ENCODE peak calls at places on chromosomes 12 and 14, in nine cellular contexts. R, J, K, U, B, Q, D, Z and E are unnamed samples.

GRCh38 chr14:50529288-50530179 is 2.8 kb downstream of the MAP4K5 start:
- DNase-seq in R (no peak), J (no peak), K (no peak), U (no peak), B (no peak), Q (no peak), D (no peak), Z (no peak), E (no peak)

GRCh38 chr12:69905801-69906200 is 80.8 kb downstream of the MYRFL start:
- DNase-seq in R (no peak), J (no peak), K (no peak), U (no peak), B (no peak), Q (no peak), D (no peak), Z (no peak), E (no peak)

GRCh38 chr14:89027097-89027740 is 202.8 kb downstream of the TTC8 start:
- DNase-seq in R (peak; percentile 53), J (peak; percentile 71), K (peak; percentile 39), U (peak; percentile 40), B (peak; percentile 89), Q (peak; percentile 71), D (no peak), Z (peak; percentile 74), E (no peak)

GRCh38 chr14:32303865-32304264 is 25.2 kb upstream of the AKAP6 start:
- DNase-seq in R (no peak), J (peak; percentile 43), K (no peak), U (no peak), B (no peak), Q (no peak), D (no peak), Z (no peak), E (no peak)

GRCh38 chr12:57461326-57461903 is 1.8 kb downstream of the GLI1 start:
- DNase-seq in R (peak; percentile 73), J (peak; percentile 71), K (no peak), U (no peak), B (no peak), Q (peak; percentile 87), D (no peak), Z (peak; percentile 76), E (peak; percentile 69)

GRCh38 chr14:85471156-85471555 is 58.8 kb upstream of the FLRT2 start:
- DNase-seq in R (no peak), J (no peak), K (no peak), U (no peak), B (no peak), Q (no peak), D (no peak), Z (no peak), E (no peak)

GRCh38 chr12:85385406-85385805 is 105.4 kb downstream of the ALX1 start:
- DNase-seq in R (no peak), J (no peak), K (no peak), U (no peak), B (no peak), Q (no peak), D (no peak), Z (no peak), E (no peak)

GRCh38 chr14:41280745-41281144 is 325.9 kb upstream of the LRFN5 start:
- DNase-seq in R (no peak), J (peak; percentile 7), K (no peak), U (no peak), B (no peak), Q (no peak), D (no peak), Z (no peak), E (no peak)

GRCh38 chr12:4444031-4444430 is 1.6 kb downstream of the FGF6 start:
- DNase-seq in R (no peak), J (no peak), K (no peak), U (no peak), B (no peak), Q (no peak), D (peak; percentile 22), Z (no peak), E (no peak)

GRCh38 chr12:21547437-21547836 is 21.3 kb downstream of the SPX start:
- DNase-seq in R (no peak), J (no peak), K (no peak), U (no peak), B (no peak), Q (no peak), D (no peak), Z (no peak), E (no peak)

DNA sequence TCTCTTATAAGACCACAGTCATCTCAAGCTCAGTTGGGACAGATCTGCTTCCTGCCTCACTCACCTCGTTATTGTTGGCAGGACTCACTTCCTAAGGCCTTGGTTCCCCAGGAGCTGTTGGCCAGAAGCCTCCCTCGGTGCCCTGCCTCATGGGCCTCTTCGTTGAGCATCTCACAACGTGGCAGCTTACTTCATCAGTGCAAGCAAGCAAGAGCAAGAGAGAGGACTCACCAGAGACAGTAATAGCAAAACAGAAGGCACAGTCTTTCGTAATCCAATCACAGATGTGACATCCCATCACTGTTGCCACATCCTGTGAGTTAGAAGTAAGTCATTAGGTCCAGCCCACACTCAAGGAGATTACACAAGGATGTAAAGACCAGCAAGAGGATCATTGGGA is 5.1 kb upstream of the NUMB start:
- DNase-seq in R (peak; percentile 63), J (no peak), K (peak; percentile 32), U (peak; percentile 75), B (no peak), Q (peak; percentile 75), D (peak; percentile 47), Z (no peak), E (no peak)
- H3K4me1 ChIP-seq in R (peaks cover 17% of the 10 kb centered on the region), J (peaks cover 46% of the 10 kb centered on the region), K (peaks cover 30% of the 10 kb centered on the region), U (peaks cover 49% of the 10 kb centered on the region), B (peaks cover 34% of the 10 kb centered on the region), Q (no peaks in the 10 kb centered on the region), D (peaks cover 18% of the 10 kb centered on the region), Z (peaks cover 46% of the 10 kb centered on the region), E (peaks cover 32% of the 10 kb centered on the region)

GRCh38 chr12:39587247-39587646 is 32.4 kb downstream of the ABCD2 start:
- DNase-seq in R (no peak), J (no peak), K (no peak), U (no peak), B (no peak), Q (no peak), D (no peak), Z (no peak), E (peak; percentile 23)
- TF ChIP-seq CTCF in R (no peak), J (peak; percentile 12), K (no peak), U (no peak), B (no peak), Q (peak; percentile 12), D (peak; percentile 34), Z (no peak), E (peak; percentile 60)

DNA sequence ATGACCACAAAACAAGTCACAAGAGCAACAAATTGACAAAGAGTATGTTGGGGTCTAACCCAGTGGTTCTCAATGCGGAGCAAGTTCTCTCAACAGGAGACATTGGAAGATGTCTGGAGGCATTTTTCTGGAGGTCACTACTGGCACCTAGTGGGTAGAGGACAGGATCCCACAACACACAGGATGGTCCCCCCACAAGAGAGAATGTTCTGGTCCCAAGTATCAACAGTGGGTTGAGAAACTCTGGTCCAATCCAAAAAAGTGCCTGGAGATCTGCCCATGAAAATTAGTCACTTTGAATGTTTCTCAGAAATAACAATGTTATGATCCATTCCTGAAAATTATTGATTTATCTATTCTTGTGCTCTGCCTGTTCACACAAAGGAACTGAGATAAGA is 3.3 kb downstream of the SSH1 start:
- DNase-seq in R (no peak), J (no peak), K (no peak), U (peak; percentile 48), B (no peak), Q (peak; percentile 83), D (no peak), Z (no peak), E (no peak)
- H3K4me1 ChIP-seq in R (peaks cover 61% of the 10 kb centered on the region), J (peaks cover 24% of the 10 kb centered on the region), K (peaks cover 58% of the 10 kb centered on the region), U (peaks cover 48% of the 10 kb centered on the region), B (peaks cover 32% of the 10 kb centered on the region), Q (no peaks in the 10 kb centered on the region), D (peaks cover 37% of the 10 kb centered on the region), Z (peaks cover 26% of the 10 kb centered on the region), E (no peaks in the 10 kb centered on the region)

DNA sequence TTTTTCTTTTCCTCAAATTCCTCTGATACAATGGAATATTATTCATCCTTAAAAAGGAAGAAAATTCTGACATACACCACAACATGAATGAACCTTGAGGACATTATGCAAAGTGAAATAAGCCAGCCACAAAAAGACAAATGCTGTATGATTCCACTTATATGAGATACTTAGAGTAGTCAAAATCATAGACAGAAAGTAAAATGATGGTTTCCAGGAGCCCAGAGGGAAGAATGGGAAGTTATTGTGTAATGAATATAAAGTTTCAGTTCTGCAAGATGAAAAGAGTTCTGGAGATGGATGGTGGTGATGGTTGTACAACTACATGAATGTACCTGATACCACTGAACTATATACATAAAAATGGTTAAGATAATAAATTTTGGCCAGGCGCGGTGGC is 18.3 kb downstream of the VWF start:
- DNase-seq in R (no peak), J (no peak), K (no peak), U (no peak), B (no peak), Q (no peak), D (no peak), Z (no peak), E (no peak)
- TF ChIP-seq CTCF in R (no peak), J (no peak), K (no peak), U (no peak), B (no peak), Q (no peak), D (no peak), Z (no peak), E (no peak)

GRCh38 chr12:47799357-47799955 is 20.2 kb downstream of the HDAC7 start:
- DNase-seq in R (no peak), J (no peak), K (no peak), U (no peak), B (no peak), Q (peak; percentile 91), D (no peak), Z (no peak), E (no peak)

GRCh38 chr12:47800582-47800981 is 19.1 kb downstream of the HDAC7 start:
- DNase-seq in R (no peak), J (no peak), K (no peak), U (no peak), B (no peak), Q (no peak), D (no peak), Z (no peak), E (no peak)

GRCh38 chr12:47801904-47802246 is 17.8 kb downstream of the HDAC7 start:
- DNase-seq in R (no peak), J (no peak), K (no peak), U (no peak), B (no peak), Q (no peak), D (no peak), Z (no peak), E (no peak)

GRCh38 chr12:47802312-47802711 is 17.4 kb downstream of the HDAC7 start:
- DNase-seq in R (no peak), J (no peak), K (no peak), U (no peak), B (no peak), Q (no peak), D (no peak), Z (no peak), E (no peak)

DNA sequence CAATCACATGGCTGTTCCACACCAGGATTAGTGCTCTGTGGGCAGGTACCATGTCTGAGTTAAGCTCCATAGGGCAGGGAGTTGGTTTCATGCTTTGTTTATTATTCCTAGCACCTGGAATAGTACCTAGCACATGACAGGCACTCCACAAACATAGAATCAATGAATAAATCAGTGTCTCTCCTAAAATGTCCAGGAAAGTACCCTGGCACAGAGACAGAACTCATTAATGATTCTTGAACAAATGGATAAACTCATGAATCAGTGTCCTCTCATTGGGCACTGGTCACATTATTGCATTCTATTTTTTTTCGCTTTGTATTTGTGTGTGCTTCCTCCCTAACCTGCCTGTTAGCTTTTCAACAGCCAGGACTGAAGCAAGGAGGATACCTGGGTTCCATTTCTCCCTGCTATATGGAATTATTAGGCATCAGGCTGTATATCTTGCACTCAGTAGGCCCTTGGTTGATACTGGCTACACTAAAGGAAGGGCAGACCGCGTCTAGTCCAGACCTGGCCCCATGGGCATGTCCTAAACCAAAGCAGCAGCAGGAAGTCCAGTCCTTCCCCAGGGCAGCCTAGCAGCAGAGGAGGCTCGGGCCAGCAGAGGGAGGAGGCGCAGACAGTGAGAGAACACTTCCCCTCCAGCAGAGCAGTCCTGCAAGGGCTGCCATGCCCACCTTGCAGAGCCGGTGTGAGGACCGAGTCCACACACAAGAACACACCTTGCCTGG is 18.4 kb downstream of the HDAC7 start:
- DNase-seq in R (peak; percentile 60), J (no peak), K (no peak), U (peak; percentile 47), B (no peak), Q (peak; percentile 77), D (no peak), Z (no peak), E (no peak)
- H3K4me1 ChIP-seq in R (peaks cover 54% of the 10 kb centered on the region), J (peaks cover 18% of the 10 kb centered on the region), K (peaks cover 77% of the 10 kb centered on the region), U (peaks cover 68% of the 10 kb centered on the region), B (peaks cover 27% of the 10 kb centered on the region), Q (no peaks in the 10 kb centered on the region), D (no peaks in the 10 kb centered on the region), Z (peaks cover 22% of the 10 kb centered on the region), E (peaks cover 9% of the 10 kb centered on the region)